ENCODE peak calls at places on chromosome 2, in nine cellular contexts. C is gastrocnemius medialis, I is Caco-2, L is left lung, F is psoas muscle, A is GM12865, X is right atrium auricular region, J is astrocyte of the spinal cord, D is neural progenitor cell. W is an unnamed sample.

GRCh38 chr2:186917866-186918265 is 68.9 kb upstream of the ZSWIM2 start:
- DNase-seq in C (no peak), I (no peak), L (no peak), F (no peak), A (no peak), X (no peak), J (no peak), D (no peak), W (no peak)

GRCh38 chr2:437772-438393 is 150.0 kb upstream of the ALKAL2 start:
- DNase-seq in C (no peak), I (no peak), L (no peak), F (no peak), A (peak), X (no peak), J (no peak), D (no peak), W (no peak)

GRCh38 chr2:111678651-111679050 is 205.3 kb downstream of the ANAPC1 start:
- DNase-seq in C (no peak), I (no peak), L (no peak), F (no peak), A (no peak), X (no peak), J (peak), D (no peak), W (no peak)

GRCh38 chr2:102504833-102505232 is 31.8 kb downstream of the SLC9A4 start:
- DNase-seq in C (no peak), I (no peak), L (no peak), F (no peak), A (no peak), X (no peak), J (no peak), D (no peak), W (no peak)

GRCh38 chr2:19356545-19357382 is 1.7 kb downstream of the OSR1 start:
- DNase-seq in C (no peak), I (no peak), L (peak), F (no peak), A (no peak), X (no peak), J (peak), D (peak), W (no peak)

GRCh38 chr2:97718051-97718882 is 4.9 kb downstream of the ZAP70 start:
- DNase-seq in C (no peak), I (no peak), L (peak), F (peak), A (peak), X (no peak), J (no peak), D (no peak), W (no peak)

GRCh38 chr2:241608881-241609280 is 28.1 kb downstream of the THAP4 start:
- DNase-seq in C (no peak), I (no peak), L (peak), F (no peak), A (no peak), X (no peak), J (no peak), D (no peak), W (no peak)

GRCh38 chr2:206084870-206085741 is 868 bp downstream of the INO80D start:
- DNase-seq in C (peak), I (peak), L (peak), F (peak), A (peak), X (no peak), J (peak), D (peak), W (no peak)

GRCh38 chr2:74225698-74226459 is 27.5 kb downstream of the MTHFD2 start:
- DNase-seq in C (no peak), I (no peak), L (no peak), F (no peak), A (no peak), X (no peak), J (no peak), D (no peak), W (no peak)

GRCh38 chr2:142076319-142076718 is 54.5 kb downstream of the LRP1B start:
- DNase-seq in C (no peak), I (no peak), L (no peak), F (no peak), A (no peak), X (no peak), J (no peak), D (no peak), W (no peak)

GRCh38 chr2:166382-166781 is 97.5 kb downstream of the SH3YL1 start:
- DNase-seq in C (no peak), I (no peak), L (no peak), F (no peak), A (no peak), X (no peak), J (no peak), D (no peak), W (no peak)

GRCh38 chr2:134711622-134712125 is 7.1 kb downstream of the TMEM163 start:
- DNase-seq in C (no peak), I (no peak), L (no peak), F (no peak), A (no peak), X (no peak), J (no peak), D (no peak), W (no peak)

GRCh38 chr2:28355521-28356094 is 37.0 kb upstream of the FOSL2 start:
- DNase-seq in C (peak), I (no peak), L (no peak), F (peak), A (no peak), X (no peak), J (no peak), D (no peak), W (no peak)

GRCh38 chr2:126381081-126381480 is 274.9 kb upstream of the GYPC start:
- DNase-seq in C (no peak), I (no peak), L (no peak), F (no peak), A (no peak), X (no peak), J (no peak), D (peak), W (no peak)

GRCh38 chr2:37711308-37711731 is 39.9 kb upstream of the CDC42EP3 start:
- DNase-seq in C (no peak), I (peak), L (no peak), F (no peak), A (peak), X (no peak), J (peak), D (peak), W (peak)

DNA sequence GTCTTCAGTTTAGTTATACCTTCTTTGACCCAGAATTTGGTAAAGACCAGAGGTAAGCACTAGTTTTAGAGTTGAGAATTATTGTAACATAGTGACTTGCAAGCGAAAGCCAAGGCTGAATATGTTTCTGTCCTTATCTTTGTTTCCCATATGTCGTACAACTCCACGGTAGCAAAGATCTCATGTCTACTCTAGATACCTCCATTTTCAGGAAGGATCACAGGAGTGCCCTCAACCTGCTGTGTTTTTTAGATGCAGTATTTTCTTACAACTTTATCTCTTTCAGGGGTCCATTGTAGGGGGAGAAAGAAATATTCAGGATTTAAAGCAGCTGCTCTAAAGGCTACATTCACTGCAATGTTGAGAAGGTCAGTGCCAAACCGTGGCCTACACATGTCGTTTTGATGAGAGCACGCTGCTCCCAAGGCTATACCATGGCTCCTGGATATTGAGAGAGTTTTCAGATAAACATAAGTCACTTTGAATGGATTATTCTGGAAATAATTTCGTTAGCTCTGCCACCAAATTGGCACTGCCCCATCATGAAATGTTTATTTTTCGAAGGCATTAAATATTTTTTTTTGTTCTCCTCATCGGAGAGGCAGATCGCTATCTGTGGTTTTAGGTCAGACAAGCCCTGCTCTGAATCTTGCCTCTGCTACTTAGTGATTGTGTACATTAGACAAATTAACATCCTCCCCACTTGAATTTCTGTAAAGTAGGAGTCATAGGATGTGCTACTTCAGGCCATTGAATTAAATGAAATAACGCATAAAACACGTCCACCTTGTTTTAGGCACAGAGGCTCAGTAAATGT is 2.1 kb downstream of the RHBDD1 start:
- DNase-seq in C (no peak), I (no peak), L (no peak), F (no peak), A (no peak), X (no peak), J (no peak), D (no peak), W (no peak)
- H3K4me3 ChIP-seq in C (no peak), I (no peak), L (no peak), F (no peak), A (peak), X (no peak), J (no peak), D (no peak), W (no peak)

GRCh38 chr2:216635171-216635570 is 2.0 kb downstream of the IGFBP2 start:
- DNase-seq in C (no peak), I (no peak), L (no peak), F (no peak), A (no peak), X (no peak), J (peak), D (peak), W (no peak)

GRCh38 chr2:216637472-216637871 is 4.3 kb downstream of the IGFBP2 start:
- DNase-seq in C (no peak), I (no peak), L (no peak), F (no peak), A (no peak), X (no peak), J (no peak), D (no peak), W (no peak)

GRCh38 chr2:216634317-216635148 is 1.3 kb downstream of the IGFBP2 start:
- DNase-seq in C (no peak), I (no peak), L (no peak), F (no peak), A (no peak), X (no peak), J (peak), D (peak), W (no peak)

GRCh38 chr2:216636570-216637450 is 3.6 kb downstream of the IGFBP2 start:
- DNase-seq in C (no peak), I (peak), L (no peak), F (no peak), A (no peak), X (no peak), J (peak), D (peak), W (no peak)

DNA sequence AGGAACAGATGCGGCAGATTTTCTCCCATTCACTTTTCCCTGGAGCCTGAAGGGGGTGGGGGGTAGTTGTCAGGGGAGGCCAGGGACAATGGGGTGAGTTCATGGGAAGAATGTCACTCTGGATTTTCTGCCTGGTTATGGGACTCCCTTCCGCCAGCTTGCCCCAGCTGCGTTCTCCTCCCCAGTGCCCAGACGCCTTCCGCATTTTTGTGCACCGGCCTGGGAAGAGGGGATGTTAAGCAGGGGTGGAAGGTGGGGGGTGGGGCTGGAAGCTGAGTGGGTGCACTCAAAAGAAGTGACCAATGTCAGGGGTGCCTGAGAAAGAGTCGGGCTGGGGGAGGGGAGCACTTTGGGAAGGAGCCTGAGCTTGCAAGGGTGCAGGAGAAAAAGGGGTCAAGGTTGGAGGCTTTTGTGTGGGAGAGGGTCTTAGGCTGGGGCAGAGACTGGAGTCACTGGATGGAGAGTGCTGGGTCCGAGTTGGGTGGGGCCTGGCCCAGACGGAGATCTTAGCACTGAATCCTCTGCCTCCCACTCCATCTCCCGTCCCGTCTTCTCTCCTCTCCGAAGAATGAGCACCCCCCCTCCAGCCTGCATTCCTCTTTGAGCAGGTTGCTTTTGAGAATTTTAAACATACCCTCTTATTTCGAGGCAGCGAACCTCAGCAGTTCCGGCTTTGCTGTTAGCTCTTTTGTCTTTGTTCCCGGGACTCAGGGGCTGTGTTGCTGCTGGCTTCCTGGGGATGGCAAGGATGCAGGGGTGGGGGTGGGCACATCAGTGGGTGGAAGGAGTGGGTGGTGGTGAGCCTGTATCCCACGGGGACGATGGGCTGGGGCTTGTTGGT is 2.7 kb downstream of the IGFBP2 start:
- DNase-seq in C (no peak), I (no peak), L (no peak), F (no peak), A (no peak), X (no peak), J (no peak), D (peak), W (no peak)
- H3K4me3 ChIP-seq in C (peak), I (no peak), L (no peak), F (peak), A (no peak), X (peak), J (peak), D (peak), W (no peak)

GRCh38 chr2:160993543-160994090 is 166.6 kb upstream of the TANK start:
- DNase-seq in C (no peak), I (no peak), L (no peak), F (no peak), A (no peak), X (no peak), J (peak), D (no peak), W (no peak)

GRCh38 chr2:160989778-160990177 is 170.4 kb upstream of the TANK start:
- DNase-seq in C (no peak), I (no peak), L (no peak), F (no peak), A (no peak), X (no peak), J (no peak), D (no peak), W (no peak)

GRCh38 chr2:160996584-160996983 is 163.6 kb upstream of the TANK start:
- DNase-seq in C (no peak), I (no peak), L (no peak), F (no peak), A (no peak), X (no peak), J (no peak), D (no peak), W (no peak)

DNA sequence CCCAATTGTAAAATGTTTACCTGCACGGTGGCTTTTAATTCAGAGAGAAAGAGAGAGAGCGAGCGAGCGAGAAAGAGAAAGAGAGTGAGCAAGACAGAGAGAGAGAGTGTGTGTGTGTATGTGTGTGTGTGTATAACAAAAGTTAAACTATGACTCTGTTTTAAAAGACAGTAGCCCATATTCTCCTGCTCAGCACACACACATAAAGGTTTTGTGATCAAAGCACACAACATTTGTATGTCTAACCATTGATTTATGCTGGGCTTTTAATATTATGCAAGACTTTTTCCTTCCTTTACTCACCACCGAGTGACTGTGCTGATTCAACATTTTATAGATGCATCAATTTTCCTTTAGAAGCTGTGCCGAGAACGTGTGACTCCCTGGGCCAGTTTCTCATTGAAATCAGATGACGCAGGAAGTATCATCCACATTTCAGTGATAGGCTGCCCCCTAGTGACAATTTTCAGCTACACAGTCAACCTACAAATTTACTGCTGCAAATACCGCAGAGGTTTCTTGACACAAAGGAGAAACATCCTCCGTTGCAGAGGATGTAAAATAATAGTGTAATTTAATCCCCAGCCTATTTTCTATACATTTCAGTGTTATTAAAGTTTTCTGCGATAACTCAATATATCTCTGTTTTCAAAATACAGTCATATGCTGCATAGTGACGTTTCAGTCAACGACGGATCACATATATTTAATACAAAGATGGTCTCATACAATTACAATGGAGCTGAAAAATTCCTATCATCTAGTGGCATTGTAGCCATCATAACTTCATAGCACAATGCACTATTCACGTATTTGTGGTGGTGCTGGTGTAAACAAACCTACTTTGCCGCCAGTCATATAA is 165.9 kb upstream of the TANK start:
- DNase-seq in C (peak), I (peak), L (no peak), F (peak), A (peak), X (peak), J (peak), D (peak), W (peak)
- H3K4me3 ChIP-seq in C (peak), I (no peak), L (no peak), F (peak), A (no peak), X (no peak), J (no peak), D (no peak), W (no peak)

DNA sequence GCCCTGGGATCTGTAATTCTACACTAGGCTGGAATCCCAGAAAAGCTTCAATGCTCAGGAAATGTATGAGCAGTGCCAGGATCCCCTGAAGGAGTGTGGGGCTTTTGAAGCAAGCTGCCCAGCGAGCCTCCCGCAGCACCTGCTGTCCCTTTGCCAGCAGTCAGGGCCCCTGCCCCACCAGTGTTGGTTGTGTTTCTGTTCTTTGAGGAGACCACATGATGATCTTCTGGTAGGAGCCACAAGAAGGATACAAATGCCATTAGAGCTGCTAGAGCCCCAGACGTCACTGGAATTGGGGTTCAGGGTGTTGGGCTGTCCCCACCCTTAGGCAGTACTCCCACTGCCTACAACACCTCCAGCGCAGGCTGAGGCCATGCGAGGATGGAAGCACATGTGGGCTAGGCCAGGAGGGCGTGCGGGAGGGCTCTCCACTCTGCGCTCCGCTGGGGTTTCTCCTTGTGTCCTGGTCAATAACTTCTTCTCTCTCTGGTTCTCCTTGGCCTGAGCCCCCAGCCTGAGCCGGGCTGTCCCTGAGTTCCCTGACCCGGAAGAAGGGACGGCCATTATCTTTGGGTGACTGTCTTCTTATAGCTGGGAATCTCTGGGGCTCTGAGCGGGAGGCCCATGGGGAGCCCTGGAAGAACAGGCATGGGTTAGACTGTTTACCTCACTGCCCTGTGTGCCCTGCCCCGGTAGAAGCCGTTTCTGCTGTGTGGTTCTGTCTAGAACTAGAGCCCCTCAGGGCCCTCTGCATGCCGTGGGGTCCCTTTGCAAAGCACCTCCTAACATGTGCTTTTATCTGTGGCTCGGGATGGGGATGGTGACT is 73.9 kb downstream of the LRRFIP1 start:
- DNase-seq in C (no peak), I (no peak), L (no peak), F (no peak), A (no peak), X (no peak), J (no peak), D (no peak), W (no peak)
- H3K4me3 ChIP-seq in C (peak), I (no peak), L (no peak), F (peak), A (peak), X (no peak), J (no peak), D (no peak), W (no peak)

DNA sequence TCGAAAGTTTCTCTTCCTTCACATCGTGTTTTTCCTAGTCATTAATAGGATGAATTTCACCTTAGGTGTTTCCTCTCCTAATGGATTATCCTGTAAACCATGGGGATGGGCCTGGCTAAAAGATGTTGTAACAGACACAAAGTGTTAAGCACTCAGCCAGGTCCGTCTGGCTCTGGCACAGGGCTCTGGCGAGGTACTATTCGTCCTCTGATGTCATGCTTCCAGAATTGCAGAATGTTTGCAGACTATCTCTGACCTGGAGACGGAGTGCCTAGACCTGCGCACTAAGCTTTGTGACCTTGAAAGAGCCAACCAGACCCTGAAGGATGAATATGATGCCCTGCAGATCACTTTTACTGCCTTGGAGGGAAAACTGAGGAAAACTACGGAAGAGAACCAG is 13.2 kb downstream of the ATG16L1 start:
- DNase-seq in C (no peak), I (no peak), L (no peak), F (no peak), A (no peak), X (no peak), J (no peak), D (no peak), W (no peak)
- H3K4me3 ChIP-seq in C (no peak), I (no peak), L (no peak), F (no peak), A (no peak), X (no peak), J (no peak), D (no peak), W (no peak)

GRCh38 chr2:85132392-85132791 is 800 bp upstream of the TCF7L1 start:
- DNase-seq in C (no peak), I (no peak), L (peak), F (no peak), A (no peak), X (no peak), J (no peak), D (peak), W (no peak)
- H3K4me3 ChIP-seq in C (peak), I (peak), L (peak), F (peak), A (no peak), X (peak), J (peak), D (peak), W (peak)

W was measured in retinal pigment epithelial cell.